ENCODE peak calls at places on chromosomes 1 and 21, in seven cellular contexts. Q is cardiac muscle cell, A is T-helper 1 cell, D is EL, F is stomach, T is ELR, L is uterus. G is an unnamed sample.

GRCh38 chr21:43961382-43961909 is 50.7 kb upstream of the TRAPPC10 start:
- DNase-seq in Q (no peak), A (no peak), D (no peak), F (no peak), T (no peak), L (no peak), G (no peak)

GRCh38 chr1:6302568-6302967 is 41.7 kb upstream of the GPR153 start:
- DNase-seq in Q (no peak), A (no peak), D (no peak), F (no peak), T (no peak), L (no peak), G (no peak)

GRCh38 chr1:220680085-220680687 is 10.0 kb upstream of the C1orf115 start:
- DNase-seq in Q (peak; percentile 59), A (no peak), D (peak; percentile 43), F (no peak), T (peak; percentile 59), L (no peak), G (no peak)

GRCh38 chr1:68166348-68166747 is 66.0 kb downstream of the WLS start:
- DNase-seq in Q (no peak), A (no peak), D (no peak), F (no peak), T (no peak), L (no peak), G (no peak)

GRCh38 chr21:38669186-38669585 is 136.5 kb upstream of the ETS2 start:
- DNase-seq in Q (peak; percentile 23), A (no peak), D (peak; percentile 28), F (no peak), T (peak; percentile 55), L (no peak), G (no peak)

GRCh38 chr1:202994756-202995155 is 12.4 kb upstream of the TMEM183A start:
- DNase-seq in Q (no peak), A (no peak), D (no peak), F (no peak), T (no peak), L (no peak), G (no peak)

GRCh38 chr21:45292399-45293213 is 4.9 kb upstream of the POFUT2 start:
- DNase-seq in Q (peak; percentile 93), A (peak; percentile 65), D (peak; percentile 88), F (peak; percentile 84), T (peak; percentile 90), L (peak; percentile 92), G (peak; percentile 77)

GRCh38 chr1:235253219-235253640 is 74.7 kb downstream of the ARID4B start:
- DNase-seq in Q (peak; percentile 74), A (peak; percentile 44), D (peak; percentile 82), F (peak; percentile 65), T (peak; percentile 87), L (peak; percentile 55), G (peak; percentile 39)

GRCh38 chr1:61842863-61843514 is 100.7 kb downstream of the PATJ start:
- DNase-seq in Q (no peak), A (no peak), D (peak; percentile 9), F (no peak), T (peak; percentile 12), L (no peak), G (no peak)

GRCh38 chr21:31161157-31161556 is 122.9 kb upstream of the KRTAP19-8 start:
- DNase-seq in Q (peak; percentile 33), A (no peak), D (peak; percentile 64), F (no peak), T (peak; percentile 57), L (no peak), G (no peak)

GRCh38 chr21:34743831-34744230 is 75.0 kb downstream of the CLIC6 start:
- DNase-seq in Q (no peak), A (no peak), D (peak; percentile 81), F (peak; percentile 63), T (peak; percentile 89), L (no peak), G (peak; percentile 28)

GRCh38 chr1:25568090-25568833 is 24.9 kb downstream of the LDLRAP1 start:
- DNase-seq in Q (no peak), A (no peak), D (peak; percentile 77), F (peak; percentile 43), T (peak; percentile 78), L (peak; percentile 51), G (no peak)

GRCh38 chr21:25518491-25518911 is 88.8 kb downstream of the MRPL39 start:
- DNase-seq in Q (peak; percentile 68), A (no peak), D (peak; percentile 15), F (no peak), T (no peak), L (no peak), G (no peak)

GRCh38 chr1:201575912-201576311 is 37.0 kb downstream of the NAV1 start:
- DNase-seq in Q (no peak), A (no peak), D (no peak), F (no peak), T (no peak), L (no peak), G (no peak)

GRCh38 chr1:211019266-211019665 is 114.7 kb downstream of the KCNH1 start:
- DNase-seq in Q (no peak), A (no peak), D (no peak), F (no peak), T (no peak), L (no peak), G (no peak)

GRCh38 chr1:68470388-68470970 is 20.7 kb upstream of the RPE65 start:
- DNase-seq in Q (peak; percentile 24), A (no peak), D (no peak), F (no peak), T (peak; percentile 53), L (no peak), G (no peak)

GRCh38 chr1:248055261-248055660 is 8.6 kb downstream of the OR2L3 start:
- DNase-seq in Q (no peak), A (no peak), D (no peak), F (no peak), T (no peak), L (no peak), G (no peak)

GRCh38 chr1:53367503-53368313 is 39.8 kb upstream of the LRP8 start:
- DNase-seq in Q (peak; percentile 80), A (no peak), D (no peak), F (peak; percentile 23), T (no peak), L (peak; percentile 1), G (no peak)

GRCh38 chr1:84973493-84974334 is 23.2 kb downstream of the MCOLN2 start:
- DNase-seq in Q (no peak), A (no peak), D (peak; percentile 29), F (no peak), T (peak; percentile 30), L (no peak), G (no peak)